ENCODE peak calls at places on chromosomes 6 and 20, in nine cellular contexts. F is ascending aorta; M is CD8-positive, alpha-beta T cell; P is RWPE2; D is tibial nerve; J is tibial artery; H is A549; L is endothelial cell; R is right atrium auricular region. Y is an unnamed sample.

GRCh38 chr6:164069352-164070022 is 655.0 kb downstream of the QKI start:
- DNase-seq in H (no peak), P (no peak), L (no peak), F (no peak), J (no peak), D (no peak), R (no peak), M (no peak), Y (no peak)

GRCh38 chr6:35808688-35809087 is 3.5 kb downstream of the LHFPL5 start:
- DNase-seq in M (no peak), L (no peak), D (no peak), J (no peak), P (no peak), F (no peak), R (no peak), H (no peak), Y (no peak)

GRCh38 chr20:19735446-19735845 is 22.6 kb upstream of the RIN2 start:
- DNase-seq in F (peak; percentile 93), P (peak; percentile 84), J (peak; percentile 92), L (no peak), D (peak; percentile 56), R (peak; percentile 88), H (peak; percentile 95), M (no peak), Y (no peak)

GRCh38 chr6:124982669-124983068 is 20.4 kb downstream of the RNF217 start:
- DNase-seq in R (no peak), J (no peak), P (no peak), D (no peak), F (no peak), H (no peak), L (no peak), M (no peak), Y (no peak)

GRCh38 chr20:47672886-47673670 is 112.2 kb downstream of the SULF2 start:
- DNase-seq in M (no peak), H (no peak), J (peak; percentile 57), D (no peak), L (no peak), P (peak; percentile 83), R (no peak), F (no peak), Y (no peak)

GRCh38 chr6:31558631-31559500 is 11.5 kb downstream of the NFKBIL1 start:
- DNase-seq in L (no peak), H (no peak), R (no peak), F (no peak), D (no peak), P (no peak), J (no peak), M (no peak), Y (no peak)

GRCh38 chr6:113586413-113586812 is 270.7 kb upstream of the MARCKS start:
- DNase-seq in P (no peak), J (no peak), H (no peak), D (no peak), L (no peak), F (no peak), M (no peak), R (no peak), Y (no peak)

GRCh38 chr20:63091901-63092659 is 85.3 kb upstream of the BHLHE23 start:
- DNase-seq in L (no peak), M (no peak), R (no peak), P (peak; percentile 80), D (no peak), H (no peak), J (peak; percentile 41), F (peak; percentile 33), Y (peak; percentile 2)

GRCh38 chr20:53750827-53751393 is 157.3 kb upstream of the ZNF217 start:
- DNase-seq in P (peak; percentile 49), M (no peak), H (no peak), F (no peak), D (no peak), J (no peak), L (no peak), R (no peak), Y (no peak)

GRCh38 chr20:32017711-32018251 is 7.5 kb downstream of the CCM2L start:
- DNase-seq in L (no peak), R (no peak), P (no peak), H (peak; percentile 46), F (no peak), D (no peak), M (peak; percentile 21), J (no peak), Y (peak; percentile 47)

GRCh38 chr6:112253842-112254816 is at the start of gene LAMA4:
- DNase-seq in P (no peak), F (peak; percentile 66), D (no peak), R (peak; percentile 72), H (peak; percentile 5), M (no peak), L (peak; percentile 46), J (peak; percentile 72), Y (no peak)

GRCh38 chr20:25296094-25297093 is 48.5 kb downstream of the PYGB start:
- DNase-seq in H (peak; percentile 71), L (no peak), D (no peak), J (no peak), P (no peak), M (no peak), R (no peak), F (no peak), Y (no peak)

GRCh38 chr20:44113642-44113945 is 73.4 kb downstream of the JPH2 start:
- DNase-seq in D (no peak), M (no peak), H (no peak), P (no peak), L (no peak), J (no peak), F (no peak), R (no peak), Y (no peak)

GRCh38 chr6:119952696-119953095 is 603.1 kb upstream of the MAN1A1 start:
- DNase-seq in M (no peak), H (no peak), L (no peak), R (no peak), J (no peak), D (no peak), F (no peak), P (no peak), Y (no peak)

GRCh38 chr6:42315991-42316378 is 98.3 kb upstream of the MRPS10 start:
- DNase-seq in R (no peak), D (no peak), J (no peak), L (no peak), F (peak; percentile 84), P (peak; percentile 78), M (no peak), H (peak; percentile 60), Y (no peak)

DNA sequence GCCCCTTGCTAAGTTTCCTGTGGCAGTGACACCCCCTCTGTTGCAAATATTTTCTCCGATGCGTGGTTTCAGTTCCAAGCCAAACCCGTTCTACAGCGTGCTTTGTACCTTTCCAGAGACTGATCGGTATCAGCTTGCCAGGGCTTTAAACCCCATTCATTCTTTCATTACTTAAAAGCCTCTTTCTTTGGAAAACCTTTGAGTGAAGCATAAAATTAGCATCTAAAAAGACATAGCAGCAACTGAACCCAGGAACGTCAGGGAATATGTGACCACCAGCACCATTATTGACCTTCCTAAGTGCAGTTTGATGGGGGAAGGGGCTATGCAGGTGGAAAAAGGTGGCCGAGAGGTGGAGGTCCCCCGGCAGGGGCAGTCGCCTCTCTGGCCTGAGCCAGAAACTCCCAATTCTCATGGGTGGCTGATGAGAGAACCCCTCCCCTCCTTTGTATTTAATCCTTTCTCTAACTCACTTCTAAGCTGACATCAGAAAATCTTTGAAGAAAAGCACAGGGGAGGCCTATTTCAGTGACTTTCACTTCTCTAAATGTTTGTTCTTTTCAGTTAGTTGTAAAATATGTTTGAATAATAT is 89.4 kb downstream of the RSPH3 start:
- DNase-seq in P (no peak), H (no peak), L (no peak), J (no peak), D (no peak), R (no peak), M (no peak), F (no peak), Y (no peak)
- TF ChIP-seq CTCF in P (no peak), H (no peak), L (no peak), J (no peak), D (no peak), R (no peak), M (no peak), F (no peak), Y (no peak)

GRCh38 chr20:219290-220115 is 7.6 kb upstream of the DEFB129 start:
- DNase-seq in L (peak; percentile 17), J (no peak), P (no peak), D (no peak), M (no peak), H (peak; percentile 51), F (no peak), R (no peak), Y (no peak)
- TF ChIP-seq CTCF in L (no peak), J (no peak), P (peak; percentile 76), D (no peak), M (no peak), H (peak; percentile 69), F (no peak), R (peak; percentile 56), Y (peak; percentile 50)

DNA sequence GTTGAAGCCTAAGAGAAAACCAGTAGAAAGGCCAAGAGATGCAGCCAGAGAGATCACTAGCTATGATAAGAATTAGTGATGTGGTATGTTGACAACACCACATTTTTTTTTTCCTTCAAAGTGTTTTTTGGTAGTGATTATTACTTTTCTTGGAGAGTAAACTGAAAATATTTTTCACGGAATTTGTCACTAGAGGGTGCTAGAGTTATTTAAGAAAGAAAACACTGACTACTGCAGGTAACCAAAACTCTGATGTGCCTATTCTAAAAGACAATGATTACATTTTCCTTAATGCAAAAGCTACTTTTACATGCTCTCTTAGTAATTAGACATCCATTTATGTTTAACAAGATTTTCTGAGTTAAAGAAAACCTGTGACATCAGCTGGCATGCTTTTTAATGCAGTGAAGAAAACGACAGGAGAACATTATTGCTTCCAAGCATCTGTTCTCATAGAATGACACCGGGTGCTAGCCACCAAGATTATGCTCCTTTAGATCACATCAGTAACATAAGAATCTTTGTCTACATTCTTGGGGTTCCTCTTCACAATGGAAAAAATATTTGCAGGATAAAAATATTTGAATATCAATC is 28.8 kb downstream of the RWDD2A start:
- DNase-seq in M (no peak), H (no peak), L (no peak), F (no peak), J (no peak), R (no peak), D (no peak), P (no peak), Y (no peak)
- TF ChIP-seq CTCF in M (peak; percentile 62), H (peak; percentile 59), L (peak; percentile 67), F (peak; percentile 66), J (peak; percentile 45), R (peak; percentile 71), D (peak; percentile 50), P (peak; percentile 78), Y (peak; percentile 59)

GRCh38 chr20:6944292-6944691 is 176.8 kb downstream of the BMP2 start:
- DNase-seq in H (no peak), P (no peak), F (no peak), M (no peak), D (no peak), J (no peak), R (no peak), L (no peak), Y (no peak)

GRCh38 chr20:6942266-6942665 is 174.8 kb downstream of the BMP2 start:
- DNase-seq in H (no peak), J (no peak), R (no peak), P (no peak), L (no peak), M (no peak), D (no peak), F (no peak), Y (no peak)

DNA sequence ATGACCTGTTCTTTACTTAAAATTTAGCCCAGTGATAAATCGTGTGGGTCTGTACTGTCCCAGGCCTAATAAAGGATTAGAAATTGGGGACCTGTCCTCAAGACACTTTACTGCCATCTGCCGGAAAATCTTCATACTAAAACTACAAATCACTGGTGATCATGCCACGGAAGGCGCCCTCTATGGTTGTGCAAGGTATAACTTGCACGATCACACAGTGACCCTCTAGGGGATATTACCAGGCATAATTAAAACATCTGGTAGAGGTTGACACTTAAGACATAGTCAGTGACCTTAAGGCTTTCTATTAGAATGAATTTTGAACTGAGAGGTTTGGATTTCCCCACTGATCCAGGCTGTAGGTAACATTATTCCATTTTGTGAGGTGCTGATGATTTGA is 172.6 kb downstream of the BMP2 start:
- DNase-seq in R (no peak), D (no peak), F (no peak), L (peak; percentile 52), H (no peak), M (no peak), P (no peak), J (no peak), Y (no peak)
- TF ChIP-seq CTCF in R (peak; percentile 39), D (no peak), F (peak; percentile 8), L (peak; percentile 79), H (peak; percentile 12), M (no peak), P (peak; percentile 56), J (no peak), Y (peak; percentile 22)